ENCODE peak calls at places on chromosome 7, in six cellular contexts. One of them, this sample, is unnamed.

GRCh38 chr7:114293289-114294012 is 121.2 kb upstream of the FOXP2 start:
- DNase-seq in stimulated activated CD4-positive, alpha-beta T cell treated with anti-CD3 and anti-CD28 coated beads, Interleukin-15, amount 100 ng/mL, for 24 hours: no peak
- DNase-seq in NCI-H1092 treated with DMSO at 0.1 percent for 48 hours: no peak
- DNase-seq in T-cell: no peak
- DNase-seq in activated CD4-positive, alpha-beta memory T cell treated with anti-CD3 and anti-CD28 coated beads, Interleukin-2, amount 10 ng/mL, durations not matched to agents 7 days and 5 days: no peak
- DNase-seq in T-helper 9 cell: no peak
- DNase-seq in this sample: no peak

GRCh38 chr7:3039787-3040186 is 3.9 kb downstream of the CARD11 start:
- DNase-seq in stimulated activated CD4-positive, alpha-beta T cell treated with anti-CD3 and anti-CD28 coated beads, Interleukin-15, amount 100 ng/mL, for 24 hours: no peak
- DNase-seq in NCI-H1092 treated with DMSO at 0.1 percent for 48 hours: no peak
- DNase-seq in T-cell: no peak
- DNase-seq in activated CD4-positive, alpha-beta memory T cell treated with anti-CD3 and anti-CD28 coated beads, Interleukin-2, amount 10 ng/mL, durations not matched to agents 7 days and 5 days: no peak
- DNase-seq in T-helper 9 cell: no peak
- DNase-seq in this sample: no peak

GRCh38 chr7:112302566-112302965 is 96.1 kb downstream of the ZNF277 start:
- DNase-seq in stimulated activated CD4-positive, alpha-beta T cell treated with anti-CD3 and anti-CD28 coated beads, Interleukin-15, amount 100 ng/mL, for 24 hours: no peak
- DNase-seq in NCI-H1092 treated with DMSO at 0.1 percent for 48 hours: no peak
- DNase-seq in T-cell: no peak
- DNase-seq in activated CD4-positive, alpha-beta memory T cell treated with anti-CD3 and anti-CD28 coated beads, Interleukin-2, amount 10 ng/mL, durations not matched to agents 7 days and 5 days: no peak
- DNase-seq in T-helper 9 cell: no peak
- DNase-seq in this sample: no peak

GRCh38 chr7:140348161-140348849 is 50.0 kb downstream of the SLC37A3 start:
- DNase-seq in stimulated activated CD4-positive, alpha-beta T cell treated with anti-CD3 and anti-CD28 coated beads, Interleukin-15, amount 100 ng/mL, for 24 hours: no peak
- DNase-seq in NCI-H1092 treated with DMSO at 0.1 percent for 48 hours: no peak
- DNase-seq in T-cell: no peak
- DNase-seq in activated CD4-positive, alpha-beta memory T cell treated with anti-CD3 and anti-CD28 coated beads, Interleukin-2, amount 10 ng/mL, durations not matched to agents 7 days and 5 days: no peak
- DNase-seq in T-helper 9 cell: no peak
- DNase-seq in this sample: no peak

GRCh38 chr7:154584352-154585252 is 418.3 kb downstream of the PAXIP1 start:
- DNase-seq in stimulated activated CD4-positive, alpha-beta T cell treated with anti-CD3 and anti-CD28 coated beads, Interleukin-15, amount 100 ng/mL, for 24 hours: no peak
- DNase-seq in NCI-H1092 treated with DMSO at 0.1 percent for 48 hours: no peak
- DNase-seq in T-cell: no peak
- DNase-seq in activated CD4-positive, alpha-beta memory T cell treated with anti-CD3 and anti-CD28 coated beads, Interleukin-2, amount 10 ng/mL, durations not matched to agents 7 days and 5 days: no peak
- DNase-seq in T-helper 9 cell: no peak
- DNase-seq in this sample: no peak

GRCh38 chr7:28847681-28848080 is 110.4 kb downstream of the TRIL start:
- DNase-seq in stimulated activated CD4-positive, alpha-beta T cell treated with anti-CD3 and anti-CD28 coated beads, Interleukin-15, amount 100 ng/mL, for 24 hours: no peak
- DNase-seq in NCI-H1092 treated with DMSO at 0.1 percent for 48 hours: no peak
- DNase-seq in T-cell: no peak
- DNase-seq in activated CD4-positive, alpha-beta memory T cell treated with anti-CD3 and anti-CD28 coated beads, Interleukin-2, amount 10 ng/mL, durations not matched to agents 7 days and 5 days: no peak
- DNase-seq in T-helper 9 cell: no peak
- DNase-seq in this sample: no peak

GRCh38 chr7:40634118-40634517 is 499.3 kb downstream of the SUGCT start:
- DNase-seq in stimulated activated CD4-positive, alpha-beta T cell treated with anti-CD3 and anti-CD28 coated beads, Interleukin-15, amount 100 ng/mL, for 24 hours: no peak
- DNase-seq in NCI-H1092 treated with DMSO at 0.1 percent for 48 hours: no peak
- DNase-seq in T-cell: no peak
- DNase-seq in activated CD4-positive, alpha-beta memory T cell treated with anti-CD3 and anti-CD28 coated beads, Interleukin-2, amount 10 ng/mL, durations not matched to agents 7 days and 5 days: no peak
- DNase-seq in T-helper 9 cell: no peak
- DNase-seq in this sample: no peak

GRCh38 chr7:120554960-120555571 is 282.1 kb downstream of the KCND2 start:
- DNase-seq in stimulated activated CD4-positive, alpha-beta T cell treated with anti-CD3 and anti-CD28 coated beads, Interleukin-15, amount 100 ng/mL, for 24 hours: peak
- DNase-seq in NCI-H1092 treated with DMSO at 0.1 percent for 48 hours: peak
- DNase-seq in T-cell: no peak
- DNase-seq in activated CD4-positive, alpha-beta memory T cell treated with anti-CD3 and anti-CD28 coated beads, Interleukin-2, amount 10 ng/mL, durations not matched to agents 7 days and 5 days: no peak
- DNase-seq in T-helper 9 cell: no peak
- DNase-seq in this sample: no peak

GRCh38 chr7:30273552-30273951 is 10.8 kb upstream of the ZNRF2 start:
- DNase-seq in stimulated activated CD4-positive, alpha-beta T cell treated with anti-CD3 and anti-CD28 coated beads, Interleukin-15, amount 100 ng/mL, for 24 hours: no peak
- DNase-seq in NCI-H1092 treated with DMSO at 0.1 percent for 48 hours: no peak
- DNase-seq in T-cell: no peak
- DNase-seq in activated CD4-positive, alpha-beta memory T cell treated with anti-CD3 and anti-CD28 coated beads, Interleukin-2, amount 10 ng/mL, durations not matched to agents 7 days and 5 days: no peak
- DNase-seq in T-helper 9 cell: no peak
- DNase-seq in this sample: no peak

GRCh38 chr7:35722054-35722849 is 27.3 kb upstream of the HERPUD2 start:
- DNase-seq in stimulated activated CD4-positive, alpha-beta T cell treated with anti-CD3 and anti-CD28 coated beads, Interleukin-15, amount 100 ng/mL, for 24 hours: peak
- DNase-seq in NCI-H1092 treated with DMSO at 0.1 percent for 48 hours: no peak
- DNase-seq in T-cell: no peak
- DNase-seq in activated CD4-positive, alpha-beta memory T cell treated with anti-CD3 and anti-CD28 coated beads, Interleukin-2, amount 10 ng/mL, durations not matched to agents 7 days and 5 days: peak
- DNase-seq in T-helper 9 cell: no peak
- DNase-seq in this sample: no peak

GRCh38 chr7:34042406-34042805 is 137.1 kb downstream of the BMPER start:
- DNase-seq in stimulated activated CD4-positive, alpha-beta T cell treated with anti-CD3 and anti-CD28 coated beads, Interleukin-15, amount 100 ng/mL, for 24 hours: no peak
- DNase-seq in NCI-H1092 treated with DMSO at 0.1 percent for 48 hours: no peak
- DNase-seq in T-cell: no peak
- DNase-seq in activated CD4-positive, alpha-beta memory T cell treated with anti-CD3 and anti-CD28 coated beads, Interleukin-2, amount 10 ng/mL, durations not matched to agents 7 days and 5 days: no peak
- DNase-seq in T-helper 9 cell: no peak
- DNase-seq in this sample: no peak

GRCh38 chr7:111756687-111757178 is 194.4 kb upstream of the IMMP2L start:
- DNase-seq in stimulated activated CD4-positive, alpha-beta T cell treated with anti-CD3 and anti-CD28 coated beads, Interleukin-15, amount 100 ng/mL, for 24 hours: no peak
- DNase-seq in NCI-H1092 treated with DMSO at 0.1 percent for 48 hours: no peak
- DNase-seq in T-cell: no peak
- DNase-seq in activated CD4-positive, alpha-beta memory T cell treated with anti-CD3 and anti-CD28 coated beads, Interleukin-2, amount 10 ng/mL, durations not matched to agents 7 days and 5 days: no peak
- DNase-seq in T-helper 9 cell: no peak
- DNase-seq in this sample: no peak

GRCh38 chr7:155644971-155645509 is 579 bp downstream of the RBM33 start:
- DNase-seq in stimulated activated CD4-positive, alpha-beta T cell treated with anti-CD3 and anti-CD28 coated beads, Interleukin-15, amount 100 ng/mL, for 24 hours: peak
- DNase-seq in NCI-H1092 treated with DMSO at 0.1 percent for 48 hours: peak
- DNase-seq in T-cell: peak
- DNase-seq in activated CD4-positive, alpha-beta memory T cell treated with anti-CD3 and anti-CD28 coated beads, Interleukin-2, amount 10 ng/mL, durations not matched to agents 7 days and 5 days: peak
- DNase-seq in T-helper 9 cell: peak
- DNase-seq in this sample: no peak

GRCh38 chr7:1019255-1019785 is 25.0 kb upstream of the GPR146 start:
- DNase-seq in stimulated activated CD4-positive, alpha-beta T cell treated with anti-CD3 and anti-CD28 coated beads, Interleukin-15, amount 100 ng/mL, for 24 hours: no peak
- DNase-seq in NCI-H1092 treated with DMSO at 0.1 percent for 48 hours: no peak
- DNase-seq in T-cell: no peak
- DNase-seq in activated CD4-positive, alpha-beta memory T cell treated with anti-CD3 and anti-CD28 coated beads, Interleukin-2, amount 10 ng/mL, durations not matched to agents 7 days and 5 days: no peak
- DNase-seq in T-helper 9 cell: no peak
- DNase-seq in this sample: no peak

GRCh38 chr7:22866965-22867364 is 44.3 kb upstream of the TOMM7 start:
- DNase-seq in stimulated activated CD4-positive, alpha-beta T cell treated with anti-CD3 and anti-CD28 coated beads, Interleukin-15, amount 100 ng/mL, for 24 hours: no peak
- DNase-seq in NCI-H1092 treated with DMSO at 0.1 percent for 48 hours: no peak
- DNase-seq in T-cell: no peak
- DNase-seq in activated CD4-positive, alpha-beta memory T cell treated with anti-CD3 and anti-CD28 coated beads, Interleukin-2, amount 10 ng/mL, durations not matched to agents 7 days and 5 days: no peak
- DNase-seq in T-helper 9 cell: no peak
- DNase-seq in this sample: no peak

This sample was measured in memory B cell.